ENCODE peak calls at places on chromosome 2, in four cellular contexts. S is HL-60, I is SK-N-SH, L is thyroid gland. R is an unnamed sample.

GRCh38 chr2:235542728-235543125 is 48.9 kb downstream of the AGAP1 start:
- DNase-seq in S (no peak), I (no peak), L (no peak), R (no peak)

GRCh38 chr2:196130039-196130825 is 41.1 kb downstream of the STK17B start:
- DNase-seq in S (no peak), L (no peak), I (peak), R (no peak)

GRCh38 chr2:119407430-119408220 is 24.0 kb upstream of the TMEM37 start:
- DNase-seq in I (peak), S (no peak), L (peak), R (peak)

GRCh38 chr2:179460530-179460929 is 195.9 kb upstream of the SESTD1 start:
- DNase-seq in S (no peak), L (no peak), I (no peak), R (peak)

GRCh38 chr2:239267411-239267941 is 133.3 kb downstream of the HDAC4 start:
- DNase-seq in L (peak), S (peak), I (no peak), R (peak)

GRCh38 chr2:132366787-132367186 is 49.8 kb upstream of the GPR39 start:
- DNase-seq in I (no peak), L (no peak), S (no peak), R (no peak)

GRCh38 chr2:224060783-224061482 is 21.8 kb upstream of the SERPINE2 start:
- DNase-seq in L (no peak), I (no peak), S (no peak), R (no peak)

GRCh38 chr2:67641709-67642397 is 244.7 kb downstream of the ETAA1 start:
- DNase-seq in I (no peak), L (no peak), S (no peak), R (no peak)

GRCh38 chr2:127000937-127001336 is 102.2 kb downstream of the TEX51 start:
- DNase-seq in L (no peak), I (no peak), S (no peak), R (no peak)

GRCh38 chr2:159801925-159802324 is 3.9 kb upstream of the CD302 start:
- DNase-seq in S (no peak), I (no peak), L (no peak), R (no peak)

GRCh38 chr2:226649871-226650660 is 149.6 kb downstream of the IRS1 start:
- DNase-seq in S (peak), I (no peak), L (peak), R (peak)

GRCh38 chr2:226483745-226484619 is 315.6 kb downstream of the IRS1 start:
- DNase-seq in L (no peak), I (no peak), S (no peak), R (peak)

GRCh38 chr2:237731663-237732062 is 66.9 kb upstream of the RBM44 start:
- DNase-seq in I (peak), S (no peak), L (no peak), R (peak)

GRCh38 chr2:74052732-74053712 is 68.3 kb downstream of the TET3 start:
- DNase-seq in L (no peak), S (no peak), I (no peak), R (no peak)

GRCh38 chr2:200862532-200863000 is 1.9 kb downstream of the CLK1 start:
- DNase-seq in L (peak), S (no peak), I (peak), R (peak)

GRCh38 chr2:132416080-132416911 is at the start of gene GPR39:
- DNase-seq in S (no peak), L (peak), I (peak), R (peak)

GRCh38 chr2:75199428-75200011 is at the start of gene TACR1:
- DNase-seq in S (no peak), I (peak), L (peak), R (peak)

GRCh38 chr2:73746015-73746876 is 9.1 kb upstream of the TPRKB start:
- DNase-seq in S (no peak), L (no peak), I (no peak), R (no peak)

GRCh38 chr2:229910832-229911412 is 10.9 kb downstream of the TRIP12 start:
- DNase-seq in L (no peak), I (peak), S (no peak), R (no peak)

GRCh38 chr2:64873472-64873924 is 115.7 kb upstream of the SLC1A4 start:
- DNase-seq in L (peak), S (no peak), I (peak), R (peak)

GRCh38 chr2:229539628-229540027 is 174.7 kb downstream of the DNER start:
- DNase-seq in S (no peak), I (no peak), L (no peak), R (peak)

GRCh38 chr2:64018715-64019082 is 529 bp downstream of the VPS54 start:
- DNase-seq in L (no peak), S (peak), I (no peak), R (peak)

GRCh38 chr2:75698928-75699327 is 11.8 kb downstream of the GCFC2 start:
- DNase-seq in L (no peak), I (no peak), S (no peak), R (no peak)

GRCh38 chr2:119005081-119005480 is 63.1 kb downstream of the MARCO start:
- DNase-seq in L (no peak), S (peak), I (no peak), R (no peak)

GRCh38 chr2:148603562-148603920 is 41.0 kb upstream of the EPC2 start:
- DNase-seq in I (no peak), S (no peak), L (no peak), R (no peak)

GRCh38 chr2:24986397-24986796 is 14.6 kb upstream of the DNAJC27 start:
- DNase-seq in S (no peak), L (peak), I (no peak), R (no peak)

GRCh38 chr2:31191931-31192330 is 25.4 kb downstream of the CAPN14 start:
- DNase-seq in L (no peak), I (no peak), S (no peak), R (no peak)

GRCh38 chr2:145601306-145601925 is 1081.5 kb upstream of the ZEB2 start:
- DNase-seq in L (no peak), S (no peak), I (no peak), R (no peak)

GRCh38 chr2:43267393-43267792 is 41.0 kb upstream of the ZFP36L2 start:
- DNase-seq in L (no peak), I (peak), S (no peak), R (no peak)

GRCh38 chr2:38615237-38615636 is 12.5 kb upstream of the HNRNPLL start:
- DNase-seq in L (no peak), I (no peak), S (no peak), R (no peak)

GRCh38 chr2:38622210-38622609 is 19.5 kb upstream of the HNRNPLL start:
- DNase-seq in S (no peak), L (no peak), I (no peak), R (no peak)

GRCh38 chr2:38620282-38620977 is 17.7 kb upstream of the HNRNPLL start:
- DNase-seq in S (no peak), I (no peak), L (no peak), R (peak)

GRCh38 chr2:38621018-38621417 is 18.3 kb upstream of the HNRNPLL start:
- DNase-seq in I (no peak), L (no peak), S (no peak), R (no peak)

DNA sequence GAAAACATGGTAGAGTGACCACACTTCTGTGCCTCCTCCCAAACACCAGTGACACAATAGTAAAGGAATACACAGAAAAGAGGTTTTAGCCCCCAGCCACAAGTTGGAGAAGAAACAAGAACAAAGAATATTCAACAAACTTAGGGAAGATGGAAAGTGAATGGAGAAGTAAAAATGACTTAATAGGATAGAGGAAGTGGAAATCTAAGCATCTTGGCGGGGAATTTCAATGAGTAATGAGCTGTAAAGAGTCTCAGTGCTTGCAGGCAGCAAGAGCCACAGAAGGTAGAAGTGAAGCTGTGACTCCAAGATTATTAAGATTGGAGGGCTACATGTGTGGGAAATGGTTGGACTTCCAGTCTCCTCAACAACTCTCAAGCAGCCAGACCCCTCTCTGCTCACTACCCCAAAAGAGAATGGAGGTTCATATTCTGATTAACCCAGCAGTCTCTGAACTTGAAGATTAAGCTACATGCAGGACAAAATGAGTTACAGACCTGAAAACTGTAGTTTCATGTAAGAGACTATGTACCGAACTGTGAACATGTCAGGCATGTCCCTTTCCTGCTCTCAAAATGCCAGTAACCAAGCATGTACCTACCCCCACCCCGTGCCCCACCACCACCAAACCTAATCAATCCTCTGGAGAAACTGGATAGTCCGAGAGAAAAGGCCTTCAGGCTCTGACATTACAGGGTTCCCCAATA is 16.9 kb upstream of the HNRNPLL start:
- DNase-seq in S (no peak), I (no peak), L (no peak), R (no peak)
- H3K27ac ChIP-seq in S (peak), I (peak), L (no peak), R (peak)

GRCh38 chr2:233400961-233401360 is 46.7 kb downstream of the DGKD start:
- DNase-seq in S (no peak), L (no peak), I (no peak), R (no peak)

GRCh38 chr2:233402774-233403173 is 48.5 kb downstream of the DGKD start:
- DNase-seq in L (no peak), S (no peak), I (no peak), R (no peak)

GRCh38 chr2:233402346-233402745 is 48.1 kb downstream of the DGKD start:
- DNase-seq in S (no peak), I (no peak), L (no peak), R (no peak)

GRCh38 chr2:233406865-233407264 is 52.6 kb downstream of the DGKD start:
- DNase-seq in S (no peak), I (no peak), L (no peak), R (no peak)

GRCh38 chr2:233404227-233404626 is 49.9 kb downstream of the DGKD start:
- DNase-seq in I (no peak), S (no peak), L (peak), R (no peak)
- TF ChIP-seq CTCF in I (peak), S (peak), L (peak), R (peak)

DNA sequence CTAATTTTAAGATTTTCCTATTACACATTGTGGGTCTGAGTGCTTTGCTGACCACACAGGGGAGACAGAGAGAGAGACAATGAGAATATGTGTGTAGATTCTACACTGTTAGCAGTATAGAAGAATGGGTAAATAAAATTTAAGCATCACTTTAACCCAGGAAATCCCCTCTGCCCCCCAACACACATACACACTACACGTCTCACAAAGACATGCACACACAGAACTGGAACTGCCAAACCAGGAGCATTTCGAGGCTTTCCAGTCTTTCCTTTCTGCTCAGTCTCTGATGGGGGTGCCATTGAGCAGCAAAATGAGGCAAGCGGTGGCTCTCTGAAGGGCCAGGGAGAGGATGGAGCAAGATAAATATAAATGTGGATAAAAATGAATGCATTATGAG is 2.5 kb downstream of the MERTK start:
- DNase-seq in S (no peak), I (peak), L (peak), R (peak)
- H3K4me3 ChIP-seq in S (no peak), I (no peak), L (no peak), R (no peak)

GRCh38 chr2:217923007-217923686 is 79.6 kb downstream of the TNS1 start:
- DNase-seq in S (no peak), I (no peak), L (no peak), R (no peak)

GRCh38 chr2:217922101-217923006 is 80.4 kb downstream of the TNS1 start:
- DNase-seq in S (no peak), I (peak), L (peak), R (no peak)

GRCh38 chr2:217919204-217919603 is 83.6 kb downstream of the TNS1 start:
- DNase-seq in S (no peak), I (no peak), L (no peak), R (no peak)

GRCh38 chr2:217919781-217920351 is 82.9 kb downstream of the TNS1 start:
- DNase-seq in L (peak), I (no peak), S (no peak), R (peak)

GRCh38 chr2:217920879-217921603 is 81.8 kb downstream of the TNS1 start:
- DNase-seq in S (no peak), L (peak), I (peak), R (no peak)
- H3K27ac ChIP-seq in S (no peak), L (peak), I (peak), R (no peak)

DNA sequence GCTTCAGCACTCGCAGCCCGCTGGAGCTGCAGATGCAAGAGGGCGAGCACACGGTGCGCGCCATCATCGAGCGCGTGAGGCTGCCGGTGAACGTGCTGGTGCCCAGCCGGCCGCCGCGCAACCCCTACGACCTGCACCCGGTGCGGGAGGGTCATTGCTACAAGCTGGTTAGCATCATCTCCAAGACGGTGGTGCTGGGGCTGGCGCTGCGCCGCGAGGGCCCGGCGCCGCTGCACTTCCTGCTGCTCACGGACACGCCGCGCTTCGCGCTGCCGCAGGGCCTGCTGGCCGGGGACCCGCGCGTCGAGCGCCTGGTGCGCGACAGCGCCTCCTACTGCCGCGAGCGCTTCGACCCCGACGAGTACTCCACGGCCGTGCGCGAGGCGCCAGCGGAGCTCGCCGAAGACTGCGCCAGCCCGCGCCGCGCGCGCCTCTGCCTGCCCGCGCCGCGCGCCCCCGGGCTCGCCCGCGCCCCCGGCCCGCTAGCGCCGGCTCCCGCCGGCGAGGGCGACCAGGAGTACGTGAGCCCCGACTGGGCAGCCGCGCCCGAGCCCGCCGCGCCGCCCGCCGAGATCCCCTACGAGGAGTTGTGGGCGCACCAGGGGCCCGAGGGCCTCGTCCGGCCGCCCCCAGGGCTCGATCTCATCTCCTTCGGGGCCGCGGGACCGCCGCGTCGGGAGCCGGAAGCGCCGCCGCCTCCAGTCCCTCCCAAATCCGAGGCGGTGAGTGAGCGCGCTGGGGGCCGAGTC is 11.8 kb downstream of the GAREM2 start:
- DNase-seq in I (peak), L (peak), S (peak), R (peak)
- TF ChIP-seq CTCF in I (no peak), L (no peak), S (peak), R (peak)

DNA sequence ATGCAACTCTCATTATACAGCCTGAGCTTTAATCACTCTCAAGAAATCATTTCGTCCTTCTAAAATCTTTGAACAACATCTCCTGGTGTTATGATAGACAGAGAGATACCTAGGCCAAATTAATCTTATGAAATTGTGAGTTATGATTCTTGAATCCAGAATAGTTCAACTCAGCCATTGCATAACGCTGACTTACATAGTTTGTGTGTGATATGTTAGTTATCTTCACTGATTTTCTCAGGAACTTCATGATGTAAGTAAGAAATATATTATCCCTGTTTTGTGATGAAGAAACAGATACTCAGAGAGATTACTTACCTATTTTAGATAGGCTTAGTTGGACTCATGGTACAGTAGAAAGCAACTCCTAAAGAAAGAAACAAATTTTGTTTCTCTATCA is 684.4 kb downstream of the ZEB2 start:
- DNase-seq in I (no peak), L (no peak), S (no peak), R (no peak)
- H3K4me3 ChIP-seq in I (no peak), L (no peak), S (no peak), R (no peak)

GRCh38 chr2:16070648-16070971 is 130.3 kb downstream of the MYCN start:
- DNase-seq in S (no peak), L (no peak), I (no peak), R (no peak)
- H3K27ac ChIP-seq in S (no peak), L (no peak), I (no peak), R (no peak)

GRCh38 chr2:58448065-58448507 is 207.0 kb upstream of the FANCL start:
- DNase-seq in S (peak), L (peak), I (peak), R (peak)

GRCh38 chr2:58447586-58447985 is 206.5 kb upstream of the FANCL start:
- DNase-seq in L (no peak), I (no peak), S (no peak), R (no peak)

GRCh38 chr2:58448845-58449244 is 207.7 kb upstream of the FANCL start:
- DNase-seq in S (no peak), I (no peak), L (no peak), R (no peak)

DNA sequence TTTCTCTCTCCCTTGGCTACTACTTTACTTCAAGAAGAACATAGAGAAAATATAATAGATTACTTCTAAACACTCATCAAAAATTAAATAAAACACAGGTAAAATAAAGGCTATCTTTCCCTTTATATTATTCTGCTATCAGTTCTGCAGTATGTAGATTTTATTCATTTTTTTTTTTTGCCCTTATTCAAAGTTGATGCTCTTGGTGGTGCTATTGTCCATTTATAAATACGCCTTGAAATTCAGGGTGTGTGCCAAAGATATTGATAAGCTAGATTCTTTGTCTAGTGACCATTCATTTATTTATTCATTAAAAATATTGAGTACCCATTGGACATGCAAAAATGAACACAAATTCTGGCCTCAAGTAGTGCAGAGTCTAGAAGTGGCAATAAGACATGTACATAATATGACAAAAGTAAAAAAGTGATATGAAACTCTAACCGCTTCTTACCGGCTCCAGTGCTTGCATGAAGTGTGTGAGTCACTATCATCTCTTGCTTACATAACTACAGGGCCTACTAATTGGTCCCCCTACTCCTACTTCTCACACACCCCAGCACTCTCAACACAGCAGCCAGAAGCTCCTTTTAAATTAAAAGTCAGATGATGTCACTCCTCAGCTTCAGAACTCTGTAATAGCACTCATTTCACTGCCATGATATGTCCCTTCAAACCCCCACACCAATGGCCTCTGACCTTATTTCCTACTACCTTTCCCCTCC is 208.3 kb upstream of the FANCL start:
- DNase-seq in I (no peak), S (peak), L (no peak), R (no peak)
- TF ChIP-seq CTCF in I (no peak), S (no peak), L (no peak), R (no peak)

R was measured in brain microvascular endothelial cell.